ENCODE peak calls at places on chromosomes 3 and 15, in nine cellular contexts. R, U, F, T, K, Y, E, M and C are unnamed samples.

GRCh38 chr15:68542771-68543544 is 35.8 kb upstream of the CORO2B start:
- DNase-seq in Y (peak; percentile 72), E (no peak), F (no peak), U (no peak), R (no peak), T (no peak), M (peak; percentile 90), K (peak; percentile 77), C (no peak)

GRCh38 chr15:74334127-74334526 is 33.3 kb downstream of the CYP11A1 start:
- DNase-seq in Y (no peak), F (no peak), U (no peak), T (no peak), R (no peak), K (no peak), E (no peak), M (no peak), C (no peak)

GRCh38 chr15:66298803-66299251 is 5.5 kb downstream of the DIS3L start:
- DNase-seq in R (peak; percentile 73), F (peak; percentile 54), K (no peak), M (peak; percentile 6), E (no peak), T (no peak), Y (no peak), U (no peak), C (no peak)

GRCh38 chr3:139235192-139235591 is 108.6 kb upstream of the MRPS22 start:
- DNase-seq in K (no peak), E (no peak), T (no peak), Y (peak; percentile 18), F (no peak), U (no peak), M (no peak), R (no peak), C (no peak)

GRCh38 chr15:73082719-73083275 is 30.5 kb downstream of the NEO1 start:
- DNase-seq in Y (no peak), T (no peak), F (no peak), U (no peak), K (peak; percentile 24), E (no peak), M (no peak), R (no peak), C (no peak)

GRCh38 chr3:58531555-58531954 is 5.4 kb downstream of the ACOX2 start:
- DNase-seq in F (no peak), U (no peak), E (no peak), R (no peak), M (no peak), Y (no peak), K (no peak), T (no peak), C (no peak)

GRCh38 chr15:78000089-78000926 is 77.2 kb downstream of the TBC1D2B start:
- DNase-seq in U (no peak), E (peak; percentile 92), F (peak; percentile 91), T (peak; percentile 81), Y (peak; percentile 25), R (no peak), K (peak; percentile 84), M (peak; percentile 54), C (peak; percentile 36)

GRCh38 chr3:7503431-7503830 is 642.5 kb downstream of the GRM7 start:
- DNase-seq in Y (no peak), E (no peak), R (no peak), F (no peak), T (no peak), U (no peak), M (no peak), K (no peak), C (no peak)

GRCh38 chr3:79415351-79415750 is 352.4 kb downstream of the ROBO1 start:
- DNase-seq in E (no peak), U (no peak), F (no peak), Y (no peak), T (no peak), M (no peak), K (no peak), R (no peak), C (no peak)

GRCh38 chr15:58762731-58763130 is 8.4 kb upstream of the MINDY2 start:
- DNase-seq in F (peak; percentile 92), M (no peak), E (no peak), Y (no peak), R (peak; percentile 86), K (no peak), T (no peak), U (no peak), C (peak; percentile 83)

GRCh38 chr3:11727207-11727606 is 83.5 kb upstream of the VGLL4 start:
- DNase-seq in F (no peak), M (peak; percentile 13), T (no peak), K (no peak), E (no peak), U (no peak), R (no peak), Y (no peak), C (no peak)

GRCh38 chr15:85964471-85964870 is 115.2 kb upstream of the AGBL1 start:
- DNase-seq in U (no peak), R (no peak), E (no peak), T (no peak), K (no peak), M (no peak), F (no peak), Y (no peak), C (no peak)

GRCh38 chr3:104359546-104359945 is 1007.2 kb upstream of the ALCAM start:
- DNase-seq in U (no peak), E (no peak), F (no peak), R (no peak), K (no peak), T (no peak), M (peak; percentile 61), Y (peak; percentile 31), C (no peak)

GRCh38 chr3:141421186-141421585 is 52.9 kb downstream of the ZBTB38 start:
- DNase-seq in F (no peak), M (no peak), E (no peak), K (no peak), U (no peak), R (no peak), Y (no peak), T (no peak), C (no peak)

GRCh38 chr15:62665449-62665848 is 377.1 kb upstream of the TPM1 start:
- DNase-seq in R (no peak), F (no peak), K (no peak), Y (no peak), E (no peak), U (no peak), T (no peak), M (no peak), C (no peak)

GRCh38 chr3:73134034-73134433 is 72.6 kb downstream of the EBLN2 start:
- DNase-seq in U (no peak), M (no peak), K (no peak), T (no peak), R (no peak), F (no peak), E (no peak), Y (no peak), C (no peak)

GRCh38 chr3:152333928-152334327 is 65.2 kb downstream of the MBNL1 start:
- DNase-seq in R (no peak), Y (no peak), U (no peak), F (no peak), E (no peak), T (no peak), M (no peak), K (no peak), C (no peak)

GRCh38 chr15:47293763-47294162 is 423.5 kb upstream of the SEMA6D start:
- DNase-seq in R (no peak), F (no peak), M (peak; percentile 99), U (peak; percentile 2), Y (peak; percentile 86), E (no peak), T (no peak), K (peak; percentile 66), C (no peak)

GRCh38 chr3:47017504-47018268 is 38.2 kb downstream of the NBEAL2 start:
- DNase-seq in E (no peak), M (no peak), R (no peak), T (no peak), K (no peak), F (peak; percentile 74), U (no peak), Y (no peak), C (no peak)

GRCh38 chr15:68204776-68205557 is at the start of gene CALML4:
- DNase-seq in U (no peak), K (peak; percentile 90), E (no peak), R (peak; percentile 16), M (peak; percentile 55), T (no peak), F (no peak), Y (no peak), C (no peak)

GRCh38 chr3:100984257-100984772 is 8.9 kb downstream of the ABI3BP start:
- DNase-seq in Y (no peak), T (no peak), R (no peak), K (no peak), E (no peak), U (no peak), F (no peak), M (no peak), C (no peak)